ENCODE peak calls at places on chromosome 18, in six cellular contexts. One of them, this sample, is unnamed.

GRCh38 chr18:48819781-48820482 is 130.8 kb downstream of the SMAD7 start:
- DNase-seq in mesendoderm: no peak
- DNase-seq in IMR-90: no peak
- DNase-seq in mesenchymal stem cell: no peak
- DNase-seq in H9: peak; percentile 14
- DNase-seq in H1: peak; percentile 32
- DNase-seq in this sample: no peak

GRCh38 chr18:13378150-13378549 is 159.6 kb downstream of the LDLRAD4 start:
- DNase-seq in mesendoderm: no peak
- DNase-seq in IMR-90: no peak
- DNase-seq in mesenchymal stem cell: no peak
- DNase-seq in H9: no peak
- DNase-seq in H1: no peak
- DNase-seq in this sample: no peak

GRCh38 chr18:24799176-24799575 is 338.7 kb downstream of the HRH4 start:
- DNase-seq in mesendoderm: no peak
- DNase-seq in IMR-90: peak; percentile 5
- DNase-seq in mesenchymal stem cell: peak; percentile 3
- DNase-seq in H9: no peak
- DNase-seq in H1: no peak
- DNase-seq in this sample: no peak

GRCh38 chr18:53093650-53094049 is 753.7 kb downstream of the DCC start:
- DNase-seq in mesendoderm: no peak
- DNase-seq in IMR-90: no peak
- DNase-seq in mesenchymal stem cell: no peak
- DNase-seq in H9: no peak
- DNase-seq in H1: no peak
- DNase-seq in this sample: no peak

GRCh38 chr18:12028674-12029073 is 47.4 kb downstream of the IMPA2 start:
- DNase-seq in mesendoderm: no peak
- DNase-seq in IMR-90: no peak
- DNase-seq in mesenchymal stem cell: no peak
- DNase-seq in H9: no peak
- DNase-seq in H1: no peak
- DNase-seq in this sample: no peak

GRCh38 chr18:11972371-11973174 is 8.7 kb upstream of the IMPA2 start:
- DNase-seq in mesendoderm: no peak
- DNase-seq in IMR-90: no peak
- DNase-seq in mesenchymal stem cell: no peak
- DNase-seq in H9: no peak
- DNase-seq in H1: no peak
- DNase-seq in this sample: no peak

GRCh38 chr18:61569176-61569892 is 236.1 kb downstream of the CDH20 start:
- DNase-seq in mesendoderm: peak; percentile 75
- DNase-seq in IMR-90: peak; percentile 80
- DNase-seq in mesenchymal stem cell: peak; percentile 71
- DNase-seq in H9: no peak
- DNase-seq in H1: no peak
- DNase-seq in this sample: no peak

GRCh38 chr18:46642561-46642960 is 14.5 kb downstream of the LOXHD1 start:
- DNase-seq in mesendoderm: no peak
- DNase-seq in IMR-90: no peak
- DNase-seq in mesenchymal stem cell: no peak
- DNase-seq in H9: no peak
- DNase-seq in H1: no peak
- DNase-seq in this sample: no peak

GRCh38 chr18:23281626-23282436 is 146.5 kb downstream of the CABLES1 start:
- DNase-seq in mesendoderm: peak; percentile 69
- DNase-seq in IMR-90: no peak
- DNase-seq in mesenchymal stem cell: peak; percentile 52
- DNase-seq in H9: peak; percentile 70
- DNase-seq in H1: no peak
- DNase-seq in this sample: no peak

GRCh38 chr18:38923136-38923535 is 1357.5 kb upstream of the CELF4 start:
- DNase-seq in mesendoderm: peak; percentile 90
- DNase-seq in IMR-90: no peak
- DNase-seq in mesenchymal stem cell: peak; percentile 27
- DNase-seq in H9: no peak
- DNase-seq in H1: no peak
- DNase-seq in this sample: no peak

GRCh38 chr18:69947361-69948106 is at the start of gene CD226:
- DNase-seq in mesendoderm: no peak
- DNase-seq in IMR-90: no peak
- DNase-seq in mesenchymal stem cell: no peak
- DNase-seq in H9: no peak
- DNase-seq in H1: no peak
- DNase-seq in this sample: no peak

GRCh38 chr18:44681039-44681595 is 429 bp downstream of the SETBP1 start:
- DNase-seq in mesendoderm: no peak
- DNase-seq in IMR-90: no peak
- DNase-seq in mesenchymal stem cell: no peak
- DNase-seq in H9: no peak
- DNase-seq in H1: no peak
- DNase-seq in this sample: no peak

GRCh38 chr18:42030586-42031182 is 75.7 kb downstream of the PIK3C3 start:
- DNase-seq in mesendoderm: peak; percentile 66
- DNase-seq in IMR-90: peak; percentile 24
- DNase-seq in mesenchymal stem cell: peak; percentile 52
- DNase-seq in H9: peak; percentile 68
- DNase-seq in H1: peak; percentile 57
- DNase-seq in this sample: peak; percentile 11

GRCh38 chr18:12307251-12307736 is 747 bp upstream of the TUBB6 start:
- DNase-seq in mesendoderm: peak; percentile 71
- DNase-seq in IMR-90: peak; percentile 76
- DNase-seq in mesenchymal stem cell: peak; percentile 84
- DNase-seq in H9: no peak
- DNase-seq in H1: no peak
- DNase-seq in this sample: peak; percentile 53

GRCh38 chr18:51128533-51128932 is 68.9 kb downstream of the MEX3C start:
- DNase-seq in mesendoderm: no peak
- DNase-seq in IMR-90: no peak
- DNase-seq in mesenchymal stem cell: no peak
- DNase-seq in H9: no peak
- DNase-seq in H1: no peak
- DNase-seq in this sample: no peak

GRCh38 chr18:63994783-63995399 is 25.0 kb downstream of the SERPINB8 start:
- DNase-seq in mesendoderm: peak; percentile 87
- DNase-seq in IMR-90: peak; percentile 61
- DNase-seq in mesenchymal stem cell: peak; percentile 68
- DNase-seq in H9: peak; percentile 64
- DNase-seq in H1: peak; percentile 77
- DNase-seq in this sample: peak; percentile 39

GRCh38 chr18:9404565-9405060 is 70.0 kb downstream of the TWSG1 start:
- DNase-seq in mesendoderm: no peak
- DNase-seq in IMR-90: no peak
- DNase-seq in mesenchymal stem cell: no peak
- DNase-seq in H9: no peak
- DNase-seq in H1: no peak
- DNase-seq in this sample: no peak
- H3K23ac ChIP-seq in mesendoderm: no peak overlapping the region
- H3K23ac ChIP-seq in IMR-90: no peak overlapping the region
- H3K23ac ChIP-seq in mesenchymal stem cell: no peak overlapping the region
- H3K23ac ChIP-seq in H9: no peak overlapping the region
- H3K23ac ChIP-seq in H1: no peak overlapping the region
- H3K23ac ChIP-seq in this sample: peak overlapping the region; percentile 29

DNA sequence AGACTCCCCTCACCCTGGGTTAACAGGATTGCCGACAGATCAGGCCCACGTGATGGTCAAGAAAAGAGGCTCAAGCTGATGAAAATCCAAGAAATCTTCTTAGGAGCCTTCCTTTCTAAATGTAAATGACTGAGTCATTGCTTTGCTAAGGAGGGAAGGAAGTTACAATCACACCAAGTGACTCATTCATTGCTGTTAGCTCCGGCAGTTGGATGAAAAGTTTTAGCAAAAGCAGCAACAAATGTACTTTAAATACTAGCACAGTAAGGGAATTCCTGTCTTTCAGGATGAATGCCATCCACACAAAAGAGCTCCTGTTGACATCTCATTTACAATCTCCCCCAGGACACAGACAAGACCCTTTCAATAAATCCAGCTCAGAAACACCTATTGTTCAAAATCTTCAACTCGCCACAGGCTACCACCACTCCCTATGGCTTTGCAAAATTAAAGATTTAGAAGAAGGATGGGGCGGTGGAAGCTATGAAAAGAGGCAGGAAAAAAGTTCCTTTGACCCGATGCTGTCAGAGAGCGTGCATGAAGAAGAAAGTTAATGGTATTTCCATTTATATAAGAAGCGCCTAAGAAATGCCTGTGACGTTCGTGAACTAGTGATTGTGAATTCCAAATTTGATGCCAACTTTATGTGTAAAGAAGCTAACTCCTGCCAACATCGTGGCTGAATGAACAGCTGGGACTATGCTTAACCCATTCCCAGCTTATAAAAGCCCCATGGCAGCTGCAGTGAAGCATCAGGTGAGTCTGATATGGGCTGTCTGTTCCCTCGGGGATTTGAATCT is 153.7 kb downstream of the TGIF1 start:
- DNase-seq in mesendoderm: peak; percentile 99
- DNase-seq in IMR-90: peak; percentile 99
- DNase-seq in mesenchymal stem cell: peak; percentile 99
- DNase-seq in H9: peak; percentile 82
- DNase-seq in H1: no peak
- DNase-seq in this sample: peak; percentile 86
- H3K4me1 ChIP-seq in mesendoderm: peaks cover 11% of the 10 kb centered on the region
- H3K4me1 ChIP-seq in IMR-90: peaks cover 12% of the 10 kb centered on the region
- H3K4me1 ChIP-seq in mesenchymal stem cell: peaks cover 7% of the 10 kb centered on the region
- H3K4me1 ChIP-seq in H9: peaks cover 2% of the 10 kb centered on the region
- H3K4me1 ChIP-seq in H1: peaks cover 16% of the 10 kb centered on the region
- H3K4me1 ChIP-seq in this sample: peaks cover 12% of the 10 kb centered on the region

GRCh38 chr18:8607776-8608682 is 1.2 kb upstream of the RAB12 start:
- DNase-seq in mesendoderm: no peak
- DNase-seq in IMR-90: peak; percentile 45
- DNase-seq in mesenchymal stem cell: peak; percentile 9
- DNase-seq in H9: no peak
- DNase-seq in H1: no peak
- DNase-seq in this sample: no peak

GRCh38 chr18:8610442-8610801 is 1.2 kb downstream of the RAB12 start:
- DNase-seq in mesendoderm: no peak
- DNase-seq in IMR-90: peak; percentile 19
- DNase-seq in mesenchymal stem cell: peak; percentile 61
- DNase-seq in H9: no peak
- DNase-seq in H1: no peak
- DNase-seq in this sample: no peak

GRCh38 chr18:8611916-8612576 is 2.8 kb downstream of the RAB12 start:
- DNase-seq in mesendoderm: no peak
- DNase-seq in IMR-90: no peak
- DNase-seq in mesenchymal stem cell: no peak
- DNase-seq in H9: no peak
- DNase-seq in H1: no peak
- DNase-seq in this sample: no peak

GRCh38 chr18:8609711-8610441 is 639 bp downstream of the RAB12 start:
- DNase-seq in mesendoderm: no peak
- DNase-seq in IMR-90: no peak
- DNase-seq in mesenchymal stem cell: peak; percentile 10
- DNase-seq in H9: no peak
- DNase-seq in H1: no peak
- DNase-seq in this sample: no peak

GRCh38 chr18:8608795-8609673 is at the start of gene RAB12:
- DNase-seq in mesendoderm: peak; percentile 92
- DNase-seq in IMR-90: peak; percentile 83
- DNase-seq in mesenchymal stem cell: peak; percentile 84
- DNase-seq in H9: peak; percentile 83
- DNase-seq in H1: peak; percentile 87
- DNase-seq in this sample: peak; percentile 79
- H3K23ac ChIP-seq in mesendoderm: peak within 1 kb of the TSS; percentile 53
- H3K23ac ChIP-seq in IMR-90: peak within 1 kb of the TSS; percentile 82
- H3K23ac ChIP-seq in mesenchymal stem cell: no peak within 1 kb of the TSS
- H3K23ac ChIP-seq in H9: no peak within 1 kb of the TSS
- H3K23ac ChIP-seq in H1: no peak within 1 kb of the TSS
- H3K23ac ChIP-seq in this sample: peak within 1 kb of the TSS; percentile 36

DNA sequence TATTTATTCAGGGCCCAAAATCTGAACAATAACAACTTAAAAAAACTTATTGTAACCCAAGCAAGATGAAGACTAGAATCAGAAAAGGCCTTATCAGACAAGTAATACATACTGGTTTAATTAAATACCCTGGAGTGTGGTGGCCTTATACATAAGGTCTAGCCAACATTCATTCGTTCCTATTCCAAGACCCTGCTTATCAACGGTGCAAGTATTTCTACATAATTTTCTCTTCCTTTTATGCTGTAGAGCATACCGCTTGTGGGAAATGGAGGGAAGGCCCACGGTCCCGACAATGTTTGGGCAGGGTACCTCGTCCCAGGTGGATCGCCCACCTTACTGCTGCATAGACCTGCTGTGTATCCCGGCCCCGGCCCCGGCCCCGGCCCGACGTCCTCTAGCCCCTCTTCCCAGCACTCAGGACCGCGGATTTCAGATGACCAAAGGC is 708 bp downstream of the ZNF24 start:
- DNase-seq in mesendoderm: no peak
- DNase-seq in IMR-90: no peak
- DNase-seq in mesenchymal stem cell: no peak
- DNase-seq in H9: no peak
- DNase-seq in H1: no peak
- DNase-seq in this sample: no peak
- H3K4me1 ChIP-seq in mesendoderm: no peaks in the 10 kb centered on the region
- H3K4me1 ChIP-seq in IMR-90: peaks cover 2% of the 10 kb centered on the region
- H3K4me1 ChIP-seq in mesenchymal stem cell: peaks cover 2% of the 10 kb centered on the region
- H3K4me1 ChIP-seq in H9: peaks cover 3% of the 10 kb centered on the region
- H3K4me1 ChIP-seq in H1: peaks cover 3% of the 10 kb centered on the region
- H3K4me1 ChIP-seq in this sample: peaks cover 4% of the 10 kb centered on the region

GRCh38 chr18:7684966-7685365 is 117.8 kb downstream of the PTPRM start:
- DNase-seq in mesendoderm: peak; percentile 41
- DNase-seq in IMR-90: no peak
- DNase-seq in mesenchymal stem cell: no peak
- DNase-seq in H9: no peak
- DNase-seq in H1: no peak
- DNase-seq in this sample: no peak

GRCh38 chr18:7691206-7691605 is 124.1 kb downstream of the PTPRM start:
- DNase-seq in mesendoderm: no peak
- DNase-seq in IMR-90: no peak
- DNase-seq in mesenchymal stem cell: no peak
- DNase-seq in H9: no peak
- DNase-seq in H1: no peak
- DNase-seq in this sample: no peak

GRCh38 chr18:7683753-7684152 is 116.6 kb downstream of the PTPRM start:
- DNase-seq in mesendoderm: peak; percentile 92
- DNase-seq in IMR-90: no peak
- DNase-seq in mesenchymal stem cell: no peak
- DNase-seq in H9: peak; percentile 69
- DNase-seq in H1: peak; percentile 53
- DNase-seq in this sample: no peak

GRCh38 chr18:7684357-7684756 is 117.2 kb downstream of the PTPRM start:
- DNase-seq in mesendoderm: no peak
- DNase-seq in IMR-90: no peak
- DNase-seq in mesenchymal stem cell: no peak
- DNase-seq in H9: no peak
- DNase-seq in H1: no peak
- DNase-seq in this sample: no peak

DNA sequence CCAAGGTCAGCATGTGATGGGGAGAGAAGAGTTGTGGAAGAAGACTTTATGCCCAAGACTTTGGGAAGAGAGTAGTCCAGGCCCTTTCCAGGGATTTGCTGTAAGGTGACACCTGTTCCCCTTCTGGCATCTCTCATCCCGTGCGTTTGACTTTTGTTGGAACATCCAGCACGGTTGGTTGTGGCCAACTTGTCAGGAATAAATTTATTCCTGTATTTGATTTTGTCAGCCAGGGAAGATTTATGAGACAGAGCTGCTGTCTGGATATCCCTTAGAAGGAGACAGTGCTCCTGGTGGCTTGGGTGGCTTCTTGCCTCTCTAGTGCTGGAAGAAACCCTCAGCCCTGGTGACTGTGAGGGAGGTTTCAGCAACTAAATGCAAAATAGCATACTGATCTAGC is 121.5 kb downstream of the PTPRM start:
- DNase-seq in mesendoderm: no peak
- DNase-seq in IMR-90: no peak
- DNase-seq in mesenchymal stem cell: no peak
- DNase-seq in H9: no peak
- DNase-seq in H1: no peak
- DNase-seq in this sample: no peak
- H3K23ac ChIP-seq in mesendoderm: no peak overlapping the region
- H3K23ac ChIP-seq in IMR-90: no peak overlapping the region
- H3K23ac ChIP-seq in mesenchymal stem cell: no peak overlapping the region
- H3K23ac ChIP-seq in H9: no peak overlapping the region
- H3K23ac ChIP-seq in H1: no peak overlapping the region
- H3K23ac ChIP-seq in this sample: no peak overlapping the region